ENCODE peak calls at places on chromosomes 7 and 10, in ten cellular contexts. N, Q, C, X, I, T, Y, A, B and E are unnamed samples.

GRCh38 chr7:131629203-131629871 is 72.9 kb upstream of the PODXL start:
- DNase-seq in N (no peak), Q (no peak), C (peak; percentile 53), X (no peak), I (peak; percentile 72), T (peak; percentile 73), Y (no peak), A (no peak), B (no peak), E (peak; percentile 55)

GRCh38 chr10:97726636-97727178 is 10.2 kb upstream of the ZFYVE27 start:
- DNase-seq in N (no peak), Q (peak; percentile 43), C (peak; percentile 86), X (no peak), I (peak; percentile 84), T (peak; percentile 63), Y (no peak), A (no peak), B (no peak), E (peak; percentile 87)

GRCh38 chr10:59913547-59914237 is 7.3 kb upstream of the CCDC6 start:
- DNase-seq in N (no peak), Q (no peak), C (no peak), X (no peak), I (no peak), T (no peak), Y (no peak), A (no peak), B (no peak), E (no peak)

GRCh38 chr7:83936056-83936703 is 258.4 kb downstream of the SEMA3A start:
- DNase-seq in N (peak; percentile 9), Q (peak; percentile 53), C (peak; percentile 85), X (peak; percentile 28), I (peak; percentile 64), T (peak; percentile 73), Y (peak; percentile 50), A (peak; percentile 71), B (peak; percentile 49), E (peak; percentile 75)

GRCh38 chr7:101164071-101164840 is 1.1 kb downstream of the VGF start:
- DNase-seq in N (no peak), Q (no peak), C (peak; percentile 66), X (no peak), I (peak; percentile 91), T (peak; percentile 72), Y (peak; percentile 49), A (no peak), B (no peak), E (peak; percentile 79)

GRCh38 chr10:43037440-43037839 is 39.4 kb upstream of the RET start:
- DNase-seq in N (no peak), Q (no peak), C (no peak), X (no peak), I (peak; percentile 31), T (no peak), Y (no peak), A (no peak), B (no peak), E (no peak)

GRCh38 chr10:76547352-76547972 is 1090.1 kb downstream of the KCNMA1 start:
- DNase-seq in N (peak; percentile 84), Q (peak; percentile 59), C (peak; percentile 86), X (peak; percentile 64), I (peak; percentile 83), T (peak; percentile 80), Y (peak; percentile 92), A (peak; percentile 58), B (peak; percentile 64), E (peak; percentile 82)

GRCh38 chr10:4685904-4686643 is 139.9 kb upstream of the AKR1E2 start:
- DNase-seq in N (no peak), Q (no peak), C (no peak), X (no peak), I (no peak), T (no peak), Y (no peak), A (no peak), B (no peak), E (peak; percentile 17)

GRCh38 chr7:95004618-95005282 is 97.4 kb downstream of the PPP1R9A start:
- DNase-seq in N (no peak), Q (no peak), C (no peak), X (no peak), I (peak; percentile 32), T (no peak), Y (no peak), A (no peak), B (no peak), E (peak; percentile 37)

GRCh38 chr10:110083884-110084283 is 76.1 kb downstream of the ADD3 start:
- DNase-seq in N (no peak), Q (no peak), C (peak; percentile 62), X (no peak), I (no peak), T (peak; percentile 27), Y (no peak), A (no peak), B (peak; percentile 36), E (peak; percentile 38)

GRCh38 chr7:90973146-90973545 is 291.1 kb upstream of the FZD1 start:
- DNase-seq in N (no peak), Q (no peak), C (peak; percentile 17), X (no peak), I (no peak), T (peak; percentile 52), Y (no peak), A (no peak), B (no peak), E (peak; percentile 4)

GRCh38 chr7:44281811-44282600 is 43.4 kb downstream of the CAMK2B start:
- DNase-seq in N (peak; percentile 4), Q (no peak), C (no peak), X (no peak), I (peak; percentile 51), T (no peak), Y (no peak), A (peak; percentile 10), B (no peak), E (no peak)

GRCh38 chr7:151167197-151167911 is at the start of gene GBX1:
- DNase-seq in N (no peak), Q (no peak), C (no peak), X (no peak), I (peak; percentile 65), T (no peak), Y (peak; percentile 41), A (peak; percentile 34), B (no peak), E (no peak)

GRCh38 chr10:23702977-23703414 is 264.1 kb downstream of the OTUD1 start:
- DNase-seq in N (no peak), Q (peak; percentile 1), C (peak; percentile 71), X (peak; percentile 44), I (peak; percentile 82), T (peak; percentile 62), Y (peak; percentile 61), A (peak; percentile 64), B (no peak), E (peak; percentile 53)

GRCh38 chr7:47523401-47523800 is 58.5 kb downstream of the TNS3 start:
- DNase-seq in N (no peak), Q (no peak), C (no peak), X (no peak), I (no peak), T (no peak), Y (no peak), A (no peak), B (no peak), E (no peak)

GRCh38 chr7:30760514-30761213 is 8.7 kb downstream of the INMT start:
- DNase-seq in N (no peak), Q (no peak), C (no peak), X (no peak), I (no peak), T (no peak), Y (no peak), A (no peak), B (no peak), E (peak; percentile 35)

GRCh38 chr10:3652886-3653285 is 132.1 kb downstream of the KLF6 start:
- DNase-seq in N (no peak), Q (no peak), C (peak; percentile 31), X (no peak), I (peak; percentile 60), T (no peak), Y (no peak), A (peak; percentile 50), B (no peak), E (no peak)

GRCh38 chr7:155860840-155861479 is 48.7 kb upstream of the SHH start:
- DNase-seq in N (no peak), Q (peak; percentile 36), C (peak; percentile 72), X (no peak), I (peak; percentile 40), T (no peak), Y (no peak), A (no peak), B (no peak), E (no peak)

GRCh38 chr7:76011437-76011836 is 17.0 kb upstream of the TMEM120A start:
- DNase-seq in N (peak; percentile 69), Q (peak; percentile 80), C (peak; percentile 78), X (no peak), I (no peak), T (peak; percentile 75), Y (no peak), A (no peak), B (no peak), E (peak; percentile 92)

GRCh38 chr10:93299606-93300353 is 182.4 kb downstream of the MYOF start:
- DNase-seq in N (no peak), Q (peak; percentile 26), C (no peak), X (no peak), I (no peak), T (peak; percentile 79), Y (no peak), A (no peak), B (peak; percentile 17), E (no peak)

GRCh38 chr10:82981137-82981723 is 1106.2 kb downstream of the NRG3 start:
- DNase-seq in N (no peak), Q (peak; percentile 6), C (peak; percentile 29), X (no peak), I (no peak), T (peak; percentile 57), Y (no peak), A (no peak), B (no peak), E (peak; percentile 32)

GRCh38 chr7:96114190-96114589 is 207.7 kb downstream of the SLC25A13 start:
- DNase-seq in N (no peak), Q (no peak), C (no peak), X (no peak), I (no peak), T (no peak), Y (no peak), A (no peak), B (no peak), E (no peak)

GRCh38 chr7:159030490-159031134 is 114.1 kb downstream of the VIPR2 start:
- DNase-seq in N (peak; percentile 81), Q (no peak), C (peak; percentile 15), X (no peak), I (peak; percentile 89), T (no peak), Y (peak; percentile 61), A (peak; percentile 44), B (no peak), E (peak; percentile 38)

GRCh38 chr10:98374176-98374969 is 40.6 kb downstream of the PYROXD2 start:
- DNase-seq in N (no peak), Q (peak; percentile 44), C (peak; percentile 61), X (no peak), I (peak; percentile 77), T (peak; percentile 90), Y (no peak), A (no peak), B (peak; percentile 17), E (peak; percentile 76)

GRCh38 chr7:155868955-155869783 is 56.9 kb upstream of the SHH start:
- DNase-seq in N (no peak), Q (no peak), C (no peak), X (no peak), I (peak; percentile 16), T (no peak), Y (no peak), A (no peak), B (no peak), E (no peak)

GRCh38 chr7:130843703-130844102 is 109.7 kb upstream of the KLF14 start:
- DNase-seq in N (no peak), Q (no peak), C (no peak), X (no peak), I (no peak), T (no peak), Y (no peak), A (no peak), B (no peak), E (no peak)

GRCh38 chr7:78770422-78771410 is 682.8 kb downstream of the MAGI2 start:
- DNase-seq in N (no peak), Q (peak; percentile 37), C (peak; percentile 2), X (no peak), I (peak; percentile 54), T (peak; percentile 41), Y (no peak), A (no peak), B (no peak), E (peak; percentile 43)

GRCh38 chr7:108203433-108204002 is 73.4 kb upstream of the LAMB4 start:
- DNase-seq in N (no peak), Q (no peak), C (no peak), X (no peak), I (no peak), T (no peak), Y (no peak), A (no peak), B (no peak), E (no peak)